ENCODE peak calls at places on chromosome 12, in six cellular contexts. N, R, V, J, F and M are unnamed samples.

GRCh38 chr12:31309279-31309678 is 16.7 kb downstream of the SINHCAF start:
- DNase-seq in R (no peak), V (no peak), N (no peak), J (no peak), F (no peak), M (no peak)

GRCh38 chr12:54369597-54370217 is 5.4 kb upstream of the GPR84 start:
- DNase-seq in F (no peak), V (peak; percentile 57), J (no peak), R (no peak), N (no peak), M (no peak)

GRCh38 chr12:91685917-91686316 is 459.7 kb downstream of the BTG1 start:
- DNase-seq in N (no peak), F (no peak), J (peak; percentile 65), V (no peak), R (no peak), M (no peak)

GRCh38 chr12:111093428-111094142 is 173.2 kb upstream of the MYL2 start:
- DNase-seq in J (no peak), N (no peak), F (no peak), R (no peak), V (no peak), M (no peak)

GRCh38 chr12:14643247-14643646 is 53.2 kb downstream of the GUCY2C start:
- DNase-seq in R (no peak), N (no peak), J (no peak), F (no peak), V (no peak), M (no peak)

GRCh38 chr12:20520572-20520971 is 152.2 kb downstream of the PDE3A start:
- DNase-seq in J (no peak), R (no peak), V (no peak), F (no peak), N (no peak), M (no peak)

GRCh38 chr12:64457036-64457435 is 5.1 kb downstream of the TBK1 start:
- DNase-seq in V (no peak), J (no peak), N (no peak), R (no peak), F (no peak), M (no peak)

GRCh38 chr12:14772946-14773345 is 30.3 kb downstream of the WBP11 start:
- DNase-seq in J (no peak), R (no peak), N (no peak), V (no peak), F (no peak), M (no peak)

GRCh38 chr12:116497051-116497529 is 62.1 kb upstream of the MAP1LC3B2 start:
- DNase-seq in R (peak; percentile 54), V (no peak), J (no peak), F (no peak), N (no peak), M (no peak)

GRCh38 chr12:76032043-76032981 is 736 bp upstream of the PHLDA1 start:
- DNase-seq in V (no peak), J (peak; percentile 74), R (peak; percentile 49), F (peak; percentile 44), N (peak; percentile 33), M (no peak)

GRCh38 chr12:94427520-94428381 is 31.9 kb downstream of the CEP83 start:
- DNase-seq in F (peak; percentile 49), V (peak; percentile 51), J (no peak), R (no peak), N (peak; percentile 4), M (no peak)

GRCh38 chr12:64525461-64526160 is 73.7 kb downstream of the TBK1 start:
- DNase-seq in R (no peak), J (no peak), V (no peak), F (no peak), N (no peak), M (no peak)

DNA sequence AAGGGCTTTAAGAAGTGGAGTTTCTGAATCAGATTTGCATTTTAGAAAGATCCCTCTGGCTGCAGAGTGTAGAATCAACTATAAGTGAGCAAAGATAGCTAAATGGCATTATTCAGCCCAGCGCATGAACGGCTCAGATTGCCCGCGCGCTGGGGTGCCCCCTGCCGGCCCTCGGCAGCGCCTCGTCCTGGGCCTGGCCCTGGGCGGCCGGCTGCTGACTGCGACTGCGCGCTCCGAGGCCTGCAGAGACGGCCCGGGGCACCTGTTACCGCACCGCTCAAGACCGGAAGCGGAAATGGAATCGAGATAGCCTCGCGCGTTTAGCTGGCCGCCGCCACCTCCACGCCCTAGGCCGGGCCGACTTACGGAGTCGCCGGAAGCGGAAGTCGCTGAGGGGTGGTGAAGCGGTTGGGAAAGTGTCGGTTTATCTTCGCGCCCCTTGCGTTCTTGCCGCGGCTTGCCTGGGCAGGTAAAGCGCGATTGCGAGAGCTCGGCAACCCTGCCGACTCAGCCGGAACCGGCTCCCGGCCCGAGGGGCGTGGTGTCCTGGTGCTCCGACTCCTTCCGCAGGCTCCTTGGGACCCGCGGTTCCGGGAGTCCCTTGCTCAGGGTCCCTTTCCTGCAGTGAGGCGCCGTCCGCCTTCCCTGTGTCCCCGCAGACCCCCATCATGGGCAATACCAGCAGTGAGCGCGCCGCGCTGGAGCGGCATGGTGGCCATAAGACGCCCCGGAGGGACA is at the start of gene PRKAB1:
- DNase-seq in J (peak; percentile 99), V (peak; percentile 93), F (peak; percentile 84), N (peak; percentile 96), R (peak; percentile 99), M (peak; percentile 95)
- TF ChIP-seq POLR2A in J (peak; percentile 86), V (no peak), F (peak; percentile 47), N (peak; percentile 77), R (no peak), M (peak; percentile 76)

GRCh38 chr12:51324953-51325352 is 979 bp upstream of the BIN2 start:
- DNase-seq in V (no peak), J (no peak), F (no peak), R (no peak), N (no peak), M (no peak)

GRCh38 chr12:51321882-51322281 is 2.1 kb downstream of the BIN2 start:
- DNase-seq in J (no peak), F (no peak), V (no peak), N (no peak), R (no peak), M (no peak)

GRCh38 chr12:51322452-51322851 is 1.5 kb downstream of the BIN2 start:
- DNase-seq in V (no peak), J (no peak), F (no peak), R (no peak), N (no peak), M (no peak)

GRCh38 chr12:51323317-51323960 is 535 bp downstream of the BIN2 start:
- DNase-seq in J (no peak), R (no peak), V (no peak), N (no peak), F (no peak), M (no peak)

GRCh38 chr12:51323966-51324895 is at the start of gene BIN2:
- DNase-seq in F (no peak), J (no peak), R (peak; percentile 56), N (no peak), V (peak; percentile 18), M (no peak)
- TF ChIP-seq POLR2A in F (no peak), J (no peak), R (no peak), N (no peak), V (no peak), M (no peak)

GRCh38 chr12:124625867-124626675 is 58.7 kb upstream of the NCOR2 start:
- DNase-seq in J (peak; percentile 87), R (peak; percentile 66), N (peak; percentile 72), V (peak; percentile 72), F (peak; percentile 88), M (peak; percentile 95)
- TF ChIP-seq POLR2A in J (no peak), R (no peak), N (peak; percentile 7), V (no peak), F (no peak), M (no peak)

GRCh38 chr12:74454109-74454508 is 83.5 kb upstream of the ATXN7L3B start:
- DNase-seq in F (no peak), R (no peak), N (no peak), V (no peak), J (no peak), M (no peak)

GRCh38 chr12:74449872-74450271 is 87.8 kb upstream of the ATXN7L3B start:
- DNase-seq in J (no peak), F (no peak), N (no peak), R (no peak), V (no peak), M (peak; percentile 30)

DNA sequence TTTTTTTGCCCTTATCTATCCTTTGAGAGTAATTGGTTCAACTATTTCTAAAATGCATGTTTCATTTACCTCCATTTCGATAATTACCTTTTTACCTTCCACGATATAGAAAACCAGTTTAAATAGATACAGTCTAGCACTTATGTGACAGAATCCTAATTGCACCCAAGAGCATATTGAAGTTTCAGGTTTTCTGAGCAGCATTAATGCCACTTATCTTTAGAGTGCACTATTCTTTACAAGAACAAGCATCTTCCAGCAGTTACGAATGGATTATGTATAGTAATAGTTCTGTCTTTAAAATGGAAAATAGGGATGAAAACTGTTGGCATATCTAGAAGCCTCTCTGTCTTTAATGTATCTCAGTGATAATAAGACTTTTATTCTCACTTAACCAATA is 82.2 kb upstream of the ATXN7L3B start:
- DNase-seq in N (no peak), V (no peak), F (no peak), J (no peak), R (no peak), M (no peak)
- TF ChIP-seq POLR2A in N (no peak), V (no peak), F (no peak), J (no peak), R (no peak), M (no peak)

DNA sequence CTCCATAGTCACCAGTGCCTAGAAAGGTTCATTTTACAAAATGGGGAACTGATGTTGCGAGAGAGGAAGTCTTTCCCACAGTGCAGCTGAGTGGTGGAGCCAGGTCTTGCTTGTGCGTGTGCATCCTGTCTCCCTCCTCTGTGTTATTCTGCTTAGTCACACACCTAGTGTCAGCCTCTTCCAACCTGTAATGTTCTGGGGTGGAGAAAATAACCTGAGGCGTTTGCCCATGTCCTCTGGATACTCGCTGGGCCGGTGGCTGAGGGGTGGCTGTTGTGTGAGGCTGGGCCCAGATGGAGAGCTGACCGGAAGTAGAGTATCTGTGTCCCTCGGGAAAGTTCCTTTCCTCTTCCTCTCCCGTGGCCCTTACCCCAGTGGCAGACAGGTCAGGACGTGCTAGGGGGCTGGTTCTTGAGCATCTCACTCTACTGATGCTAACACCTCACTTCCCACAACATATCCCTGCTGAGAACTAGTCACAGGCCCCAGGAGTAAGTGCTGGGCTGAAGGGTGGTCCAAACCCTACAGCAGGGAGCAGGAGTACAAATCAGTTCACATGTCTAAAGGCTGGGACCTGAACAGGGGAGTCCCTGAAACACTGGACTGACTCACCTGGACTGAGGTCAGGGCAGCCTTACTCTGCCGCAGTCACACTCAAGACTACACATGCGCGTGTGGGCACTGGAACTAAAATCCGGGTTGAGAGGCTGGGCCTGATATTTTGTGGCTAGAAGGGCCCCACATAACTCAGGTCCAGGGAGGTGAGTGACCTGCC is 7.0 kb downstream of the MLF2 start:
- DNase-seq in F (no peak), J (no peak), V (no peak), R (no peak), N (no peak), M (no peak)
- TF ChIP-seq POLR2A in F (no peak), J (no peak), V (no peak), R (no peak), N (no peak), M (no peak)

GRCh38 chr12:795305-795704 is 42.9 kb downstream of the WNK1 start:
- DNase-seq in J (no peak), V (no peak), N (no peak), F (no peak), R (no peak), M (no peak)
- TF ChIP-seq POLR2A in J (no peak), V (no peak), N (no peak), F (no peak), R (no peak), M (no peak)